ENCODE peak calls at places on chromosomes 13 and 19, in four cellular contexts. I is WERI-Rb-1, B is neural progenitor cell, H is tibial artery. C is an unnamed sample.
A peak's percentile ranks its signal among the peaks of the same experiment; 100 is the strongest.

GRCh38 chr19:34241513-34242337 is 12.6 kb upstream of the GARRE1 start:
- DNase-seq in I (peak; percentile 70), B (peak; percentile 78), H (no peak), C (no peak)

GRCh38 chr13:99984463-99985242 is 3.1 kb downstream of the ZIC2 start:
- DNase-seq in I (peak; percentile 44), B (peak; percentile 65), H (no peak), C (peak; percentile 84)

GRCh38 chr13:64723735-64724134 is 2506.4 kb downstream of the PCDH9 start:
- DNase-seq in I (no peak), B (no peak), H (no peak), C (no peak)

GRCh38 chr13:98348476-98348875 is 171.4 kb upstream of the RNF113B start:
- DNase-seq in I (no peak), B (no peak), H (no peak), C (peak; percentile 62)

GRCh38 chr19:17334414-17335409 is at the start of gene ANO8:
- DNase-seq in I (peak; percentile 99), B (peak; percentile 98), H (peak; percentile 95), C (peak; percentile 96)

GRCh38 chr13:100980171-100980570 is 305.6 kb upstream of the TMTC4 start:
- DNase-seq in I (no peak), B (no peak), H (no peak), C (no peak)

GRCh38 chr19:20077791-20078463 is at the start of gene ZNF90:
- DNase-seq in I (no peak), B (peak; percentile 98), H (peak; percentile 98), C (peak; percentile 96)

GRCh38 chr13:39527961-39528720 is 74.9 kb downstream of the LHFPL6 start:
- DNase-seq in I (no peak), B (no peak), H (peak; percentile 38), C (no peak)

GRCh38 chr19:54430306-54431254 is 15.3 kb downstream of the TTYH1 start:
- DNase-seq in I (peak; percentile 67), B (peak; percentile 74), H (no peak), C (no peak)

GRCh38 chr13:32079586-32079985 is 48.0 kb downstream of the FRY start:
- DNase-seq in I (no peak), B (no peak), H (no peak), C (no peak)

GRCh38 chr19:19064811-19065745 is 1.3 kb downstream of the SLC25A42 start:
- DNase-seq in I (peak; percentile 63), B (no peak), H (no peak), C (no peak)

GRCh38 chr13:108212901-108213300 is 2.4 kb downstream of the LIG4 start:
- DNase-seq in I (no peak), B (no peak), H (no peak), C (no peak)

GRCh38 chr13:57633950-57634828 is 2.6 kb downstream of the PCDH17 start:
- DNase-seq in I (no peak), B (peak; percentile 24), H (peak; percentile 25), C (no peak)

GRCh38 chr13:32838985-32839384 is 177.2 kb upstream of the KL start:
- DNase-seq in I (no peak), B (no peak), H (no peak), C (no peak)

GRCh38 chr13:103537616-103538015 is 471.4 kb upstream of the SLC10A2 start:
- DNase-seq in I (no peak), B (no peak), H (no peak), C (no peak)

GRCh38 chr19:11420894-11421606 is 1.9 kb upstream of the RGL3 start:
- DNase-seq in I (no peak), B (peak; percentile 65), H (peak; percentile 30), C (no peak)

GRCh38 chr13:32150239-32150638 is 118.7 kb downstream of the FRY start:
- DNase-seq in I (no peak), B (no peak), H (peak; percentile 37), C (no peak)

GRCh38 chr13:101111894-101112293 is 304.4 kb downstream of the NALCN start:
- DNase-seq in I (no peak), B (no peak), H (no peak), C (no peak)

GRCh38 chr13:102234618-102235017 is 167.2 kb downstream of the FGF14 start:
- DNase-seq in I (no peak), B (no peak), H (no peak), C (no peak)

GRCh38 chr13:106507560-106508274 is 27.7 kb downstream of the EFNB2 start:
- DNase-seq in I (no peak), B (peak; percentile 24), H (no peak), C (no peak)

GRCh38 chr19:16386619-16387240 is 62.1 kb downstream of the KLF2 start:
- DNase-seq in I (peak; percentile 61), B (peak; percentile 61), H (no peak), C (no peak)

GRCh38 chr19:6663236-6664187 is 6.4 kb downstream of the TNFSF14 start:
- DNase-seq in I (no peak), B (no peak), H (no peak), C (no peak)

GRCh38 chr13:46211116-46211515 is 612 bp upstream of the LRRC63 start:
- DNase-seq in I (no peak), B (no peak), H (no peak), C (no peak)

GRCh38 chr13:75762066-75762937 is 126.2 kb downstream of the LMO7 start:
- DNase-seq in I (no peak), B (no peak), H (no peak), C (no peak)

GRCh38 chr19:768424-768823 is 17.5 kb downstream of the MISP start:
- DNase-seq in I (no peak), B (no peak), H (no peak), C (peak; percentile 91)

GRCh38 chr13:20461481-20461859 is 64.2 kb downstream of the CRYL1 start:
- DNase-seq in I (no peak), B (no peak), H (no peak), C (no peak)

GRCh38 chr19:17807731-17808316 is 12.9 kb downstream of the B3GNT3 start:
- DNase-seq in I (no peak), B (no peak), H (no peak), C (no peak)

GRCh38 chr13:114096811-114097503 is 35.5 kb downstream of the RASA3 start:
- DNase-seq in I (peak; percentile 8), B (no peak), H (peak; percentile 16), C (no peak)

GRCh38 chr19:40907968-40908735 is 26.1 kb upstream of the CYP2A7 start:
- DNase-seq in I (no peak), B (peak; percentile 24), H (no peak), C (no peak)

GRCh38 chr19:27744926-27745844 is 1467.8 kb downstream of the UQCRFS1 start:
- DNase-seq in I (no peak), B (no peak), H (peak; percentile 5), C (peak; percentile 64)

GRCh38 chr19:35000647-35001501 is 751 bp downstream of the GRAMD1A start:
- DNase-seq in I (no peak), B (peak; percentile 43), H (no peak), C (no peak)

GRCh38 chr19:2488942-2489731 is 13.2 kb downstream of the GADD45B start:
- DNase-seq in I (no peak), B (peak; percentile 85), H (no peak), C (no peak)

GRCh38 chr13:45879666-45880065 is 28.1 kb upstream of the SIAH3 start:
- DNase-seq in I (peak; percentile 77), B (peak; percentile 55), H (no peak), C (no peak)

GRCh38 chr13:94309997-94310842 is 169.3 kb downstream of the DCT start:
- DNase-seq in I (no peak), B (no peak), H (no peak), C (no peak)

GRCh38 chr19:38211206-38211605 is 12.8 kb downstream of the DPF1 start:
- DNase-seq in I (no peak), B (peak; percentile 70), H (no peak), C (no peak)

GRCh38 chr13:97259787-97260641 is 37.9 kb downstream of the MBNL2 start:
- DNase-seq in I (no peak), B (no peak), H (no peak), C (no peak)

GRCh38 chr19:17103177-17103576 is 27.6 kb downstream of the MYO9B start:
- DNase-seq in I (peak; percentile 49), B (peak; percentile 26), H (no peak), C (no peak)

GRCh38 chr13:40781717-40782116 is 7.7 kb upstream of the SLC25A15 start:
- DNase-seq in I (no peak), B (no peak), H (no peak), C (no peak)

GRCh38 chr13:40779049-40779448 is 8.1 kb upstream of the MRPS31 start:
- DNase-seq in I (no peak), B (no peak), H (no peak), C (peak; percentile 51)

GRCh38 chr13:40777957-40778235 is 6.9 kb upstream of the MRPS31 start:
- DNase-seq in I (no peak), B (no peak), H (no peak), C (no peak)

GRCh38 chr13:40779796-40780285 is 8.9 kb upstream of the MRPS31 start:
- DNase-seq in I (no peak), B (no peak), H (no peak), C (peak; percentile 10)

GRCh38 chr13:40780822-40781401 is 8.5 kb upstream of the SLC25A15 start:
- DNase-seq in I (no peak), B (no peak), H (no peak), C (peak; percentile 69)
- TF ChIP-seq CTCF in I (peak; percentile 3), B (no peak), H (no peak), C (no peak)

GRCh38 chr19:4347521-4347920 is 4.2 kb downstream of the MPND start:
- DNase-seq in I (no peak), B (no peak), H (no peak), C (no peak)

GRCh38 chr19:4343845-4344713 is 717 bp downstream of the MPND start:
- DNase-seq in I (no peak), B (no peak), H (peak; percentile 49), C (no peak)

GRCh38 chr19:4342421-4343055 is 824 bp upstream of the MPND start:
- DNase-seq in I (peak; percentile 92), B (peak; percentile 100), H (peak; percentile 98), C (peak; percentile 98)

GRCh38 chr19:4345656-4346383 is 2.5 kb downstream of the MPND start:
- DNase-seq in I (no peak), B (no peak), H (no peak), C (no peak)

GRCh38 chr19:4343056-4343844 is at the start of gene MPND:
- DNase-seq in I (peak; percentile 88), B (peak; percentile 96), H (peak; percentile 92), C (peak; percentile 96)
- TF ChIP-seq CTCF in I (peak; percentile 33), B (peak; percentile 45), H (no peak), C (peak; percentile 52)

GRCh38 chr13:60617863-60618733 is 221.1 kb downstream of the TDRD3 start:
- DNase-seq in I (no peak), B (peak; percentile 51), H (no peak), C (no peak)
- TF ChIP-seq CTCF in I (peak; percentile 21), B (peak; percentile 55), H (peak; percentile 25), C (peak; percentile 61)

GRCh38 chr13:112077729-112078128 is 10.8 kb downstream of the SOX1 start:
- DNase-seq in I (no peak), B (peak; percentile 50), H (no peak), C (peak; percentile 72)
- TF ChIP-seq CTCF in I (no peak), B (no peak), H (no peak), C (no peak)

GRCh38 chr13:59924256-59924655 is 239.5 kb downstream of the DIAPH3 start:
- DNase-seq in I (no peak), B (no peak), H (no peak), C (no peak)
- TF ChIP-seq CTCF in I (no peak), B (no peak), H (no peak), C (no peak)